ENCODE peak calls at places on chromosomes 4 and X, in four cellular contexts. E, N, A and F are unnamed samples.

GRCh38 chr4:187940299-187940698 is 55.3 kb upstream of the ZFP42 start:
- DNase-seq in E (no peak), N (no peak), A (peak; percentile 8), F (no peak)

GRCh38 chr4:1003271-1004070 is 8.0 kb upstream of the FGFRL1 start:
- DNase-seq in E (no peak), N (no peak), A (no peak), F (no peak)

GRCh38 chrX:37454537-37455285 is 105.5 kb downstream of the PRRG1 start:
- DNase-seq in E (no peak), N (no peak), A (peak; percentile 62), F (peak; percentile 73)

GRCh38 chr4:78693777-78694456 is 82.2 kb upstream of the BMP2K start:
- DNase-seq in E (no peak), N (no peak), A (no peak), F (no peak)

GRCh38 chr4:181593703-181594102 is 649.5 kb upstream of the TENM3 start:
- DNase-seq in E (no peak), N (no peak), A (no peak), F (no peak)

GRCh38 chrX:118240359-118240758 is 105.5 kb upstream of the WDR44 start:
- DNase-seq in E (no peak), N (no peak), A (no peak), F (no peak)

GRCh38 chr4:86060341-86060740 is 299.5 kb downstream of the MAPK10 start:
- DNase-seq in E (no peak), N (no peak), A (no peak), F (no peak)

GRCh38 chr4:8176547-8177399 is 18.2 kb upstream of the ABLIM2 start:
- DNase-seq in E (peak; percentile 53), N (no peak), A (peak; percentile 61), F (peak; percentile 19)

GRCh38 chr4:15914736-15915135 is 23.8 kb downstream of the FGFBP1 start:
- DNase-seq in E (no peak), N (no peak), A (peak; percentile 26), F (no peak)

GRCh38 chrX:35076061-35076460 is 133.5 kb downstream of the FAM47B start:
- DNase-seq in E (no peak), N (no peak), A (no peak), F (no peak)

GRCh38 chr4:87805971-87806370 is 6.6 kb downstream of the IBSP start:
- DNase-seq in E (no peak), N (no peak), A (no peak), F (no peak)

GRCh38 chrX:48794993-48795501 is 6.8 kb upstream of the HDAC6 start:
- DNase-seq in E (no peak), N (no peak), A (peak; percentile 66), F (no peak)

GRCh38 chrX:86696951-86697350 is 548.7 kb downstream of the DACH2 start:
- DNase-seq in E (no peak), N (no peak), A (no peak), F (no peak)

GRCh38 chr4:37549003-37549402 is 137.2 kb downstream of the RELL1 start:
- DNase-seq in E (no peak), N (no peak), A (peak; percentile 88), F (no peak)

GRCh38 chr4:104749062-104749461 is 254.4 kb upstream of the CXXC4 start:
- DNase-seq in E (peak; percentile 29), N (no peak), A (no peak), F (no peak)

GRCh38 chr4:1563241-1563640 is 120.9 kb downstream of the FAM53A start:
- DNase-seq in E (no peak), N (no peak), A (no peak), F (no peak)

GRCh38 chrX:47564438-47565085 is 3.6 kb downstream of the ARAF start:
- DNase-seq in E (no peak), N (no peak), A (no peak), F (no peak)